ENCODE peak calls at places on chromosomes 6 and 20, in eight cellular contexts. S, M, F, O, J, L, B and G are unnamed samples.
A peak's percentile ranks its signal among the peaks of the same experiment; 100 is the strongest.

GRCh38 chr6:142462260-142462659 is 160.5 kb downstream of the ADGRG6 start:
- DNase-seq in L (no peak), J (no peak), O (no peak), F (no peak), S (no peak), B (peak; percentile 11), M (no peak), G (no peak)

GRCh38 chr20:17614812-17615644 is 45.2 kb downstream of the DSTN start:
- DNase-seq in O (no peak), M (no peak), B (no peak), J (no peak), S (peak; percentile 46), L (peak; percentile 45), F (no peak), G (no peak)

GRCh38 chr6:18415671-18416340 is 28.7 kb downstream of the RNF144B start:
- DNase-seq in M (no peak), F (peak; percentile 48), J (no peak), L (no peak), B (no peak), S (no peak), O (no peak), G (no peak)

GRCh38 chr6:107068691-107069630 is 41.0 kb downstream of the MTRES1 start:
- DNase-seq in F (no peak), J (no peak), O (no peak), M (no peak), B (no peak), L (no peak), S (no peak), G (no peak)

GRCh38 chr6:24935753-24936152 is at the start of gene RIPOR2:
- DNase-seq in S (peak; percentile 87), O (peak; percentile 33), B (no peak), L (no peak), M (no peak), J (no peak), F (no peak), G (no peak)

GRCh38 chr20:45969712-45970634 is 2.0 kb downstream of the ZNF335 start:
- DNase-seq in L (no peak), S (no peak), M (no peak), F (peak; percentile 64), J (peak; percentile 76), O (no peak), B (peak; percentile 41), G (peak; percentile 32)

GRCh38 chr6:37862992-37863391 is 43.5 kb downstream of the ZFAND3 start:
- DNase-seq in J (no peak), S (no peak), L (no peak), M (no peak), F (peak; percentile 38), O (no peak), B (no peak), G (no peak)

GRCh38 chr6:127518710-127519468 is at the start of gene MTCL3:
- DNase-seq in O (peak; percentile 29), B (peak; percentile 96), S (no peak), J (peak; percentile 76), L (no peak), F (peak; percentile 63), M (no peak), G (no peak)

GRCh38 chr20:35326021-35326731 is 34.0 kb upstream of the FAM83C start:
- DNase-seq in O (no peak), S (no peak), M (no peak), B (no peak), J (no peak), L (no peak), F (no peak), G (no peak)

GRCh38 chr20:4490045-4490444 is 231.7 kb upstream of the PRND start:
- DNase-seq in S (no peak), B (no peak), J (no peak), O (no peak), F (no peak), L (no peak), M (no peak), G (no peak)

GRCh38 chr6:168133186-168133585 is 54.2 kb upstream of the FRMD1 start:
- DNase-seq in J (no peak), O (peak; percentile 52), M (peak; percentile 53), L (no peak), S (peak; percentile 43), F (peak; percentile 53), B (peak; percentile 87), G (no peak)

GRCh38 chr6:52014391-52014790 is 73.0 kb downstream of the PKHD1 start:
- DNase-seq in O (no peak), S (no peak), F (no peak), L (no peak), M (no peak), J (no peak), B (no peak), G (no peak)

GRCh38 chr20:24675651-24676352 is 206.4 kb downstream of the SYNDIG1 start:
- DNase-seq in F (no peak), L (no peak), S (no peak), J (no peak), O (no peak), M (no peak), B (no peak), G (no peak)

GRCh38 chr6:2829253-2829652 is 12.4 kb downstream of the SERPINB1 start:
- DNase-seq in S (no peak), B (no peak), O (no peak), L (no peak), M (no peak), J (no peak), F (no peak), G (no peak)

GRCh38 chr6:150143521-150144293 is 863 bp downstream of the PPP1R14C start:
- DNase-seq in B (peak; percentile 13), O (peak; percentile 33), L (no peak), F (no peak), J (no peak), M (no peak), S (no peak), G (no peak)

GRCh38 chr20:61218886-61219480 is 33.1 kb upstream of the CDH4 start:
- DNase-seq in F (peak; percentile 60), B (no peak), S (no peak), O (no peak), J (no peak), L (no peak), M (no peak), G (no peak)

GRCh38 chr6:47780510-47781356 is 1.1 kb upstream of the OPN5 start:
- DNase-seq in O (no peak), M (no peak), B (peak; percentile 60), L (no peak), J (peak; percentile 33), S (peak; percentile 46), F (peak; percentile 73), G (peak; percentile 38)

GRCh38 chr20:39855799-39856198 is 833.2 kb downstream of the MAFB start:
- DNase-seq in J (no peak), B (no peak), L (no peak), S (no peak), F (peak; percentile 79), O (no peak), M (no peak), G (no peak)

GRCh38 chr6:151292974-151293373 is 53.2 kb downstream of the AKAP12 start:
- DNase-seq in M (no peak), F (peak; percentile 88), O (no peak), J (no peak), S (no peak), L (no peak), B (no peak), G (peak; percentile 52)

GRCh38 chr6:50816115-50816675 is 2.5 kb upstream of the TFAP2B start:
- DNase-seq in S (peak; percentile 86), O (peak; percentile 37), B (peak; percentile 90), L (peak; percentile 57), J (peak; percentile 16), F (peak; percentile 55), M (peak; percentile 19), G (peak; percentile 13)

GRCh38 chr6:82057846-82058554 is 189.5 kb downstream of the IBTK start:
- DNase-seq in J (no peak), L (no peak), O (no peak), B (no peak), F (peak; percentile 57), M (no peak), S (no peak), G (peak; percentile 18)

GRCh38 chr20:41123636-41124035 is 13.7 kb upstream of the PLCG1 start:
- DNase-seq in O (no peak), L (no peak), F (no peak), M (no peak), J (no peak), B (no peak), S (no peak), G (no peak)

GRCh38 chr6:107641500-107641931 is 151.6 kb downstream of the SOBP start:
- DNase-seq in O (peak; percentile 69), F (no peak), B (no peak), J (no peak), S (no peak), M (no peak), L (no peak), G (no peak)

GRCh38 chr6:151313060-151313459 is 73.3 kb downstream of the AKAP12 start:
- DNase-seq in O (no peak), L (no peak), M (no peak), F (no peak), B (no peak), S (no peak), J (no peak), G (no peak)

GRCh38 chr20:44958276-44958675 is 1.9 kb downstream of the TOMM34 start:
- DNase-seq in O (no peak), M (no peak), B (no peak), J (no peak), L (no peak), F (no peak), S (peak; percentile 22), G (no peak)

GRCh38 chr6:136739501-136739900 is 52.8 kb downstream of the MAP3K5 start:
- DNase-seq in L (no peak), J (no peak), O (no peak), S (no peak), M (no peak), F (no peak), B (no peak), G (no peak)
- TF ChIP-seq CTCF in L (no peak), J (no peak), O (no peak), S (no peak), M (no peak), F (no peak), B (no peak), G (no peak)

DNA sequence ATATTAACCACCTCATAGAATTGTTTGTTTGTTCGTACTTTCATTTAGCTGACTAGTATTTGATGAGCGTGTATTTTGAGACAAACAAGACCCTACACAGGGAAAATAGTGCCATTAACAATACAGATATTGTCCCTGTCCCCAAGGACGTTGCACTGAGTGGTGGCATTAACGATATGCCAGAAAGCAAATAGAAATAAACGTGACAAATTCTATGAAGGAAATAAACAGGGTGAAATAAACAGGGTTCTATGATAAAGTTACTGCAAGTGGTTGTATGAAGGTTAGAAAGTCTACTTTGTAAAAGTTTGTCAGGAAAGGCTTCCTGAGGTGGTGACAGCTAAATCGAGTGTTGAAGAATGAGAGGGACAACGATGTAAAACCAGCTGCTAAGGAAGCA is 380.2 kb downstream of the LAMA2 start:
- DNase-seq in F (no peak), M (no peak), B (no peak), S (no peak), J (no peak), O (no peak), L (no peak), G (no peak)
- H3K27ac ChIP-seq in F (no peak overlapping the region), M (no peak overlapping the region), B (no peak overlapping the region), S (no peak overlapping the region), J (no peak overlapping the region), O (peak overlapping the region; percentile 53), L (no peak overlapping the region), G (no peak overlapping the region)

GRCh38 chr6:30163918-30164654 is 740 bp downstream of the TRIM15 start:
- DNase-seq in M (no peak), L (no peak), O (no peak), B (no peak), S (no peak), F (no peak), J (no peak), G (no peak)
- H3K4me3 ChIP-seq in M (no peak overlapping the region), L (no peak overlapping the region), O (no peak overlapping the region), B (no peak overlapping the region), S (peak overlapping the region; percentile 35), F (no peak overlapping the region), J (no peak overlapping the region), G (no peak overlapping the region)

GRCh38 chr20:63744574-63745423 is 5.2 kb downstream of the SLC2A4RG start:
- DNase-seq in F (no peak), O (no peak), L (no peak), B (no peak), J (no peak), S (no peak), M (no peak), G (no peak)
- TF ChIP-seq CTCF in F (no peak), O (no peak), L (no peak), B (no peak), J (no peak), S (no peak), M (no peak), G (no peak)